ENCODE peak calls at places on chromosomes 11 and 22, in seven cellular contexts. W is left ventricle myocardium inferior, L is MM.1S, M is fibroblast of villous mesenchyme, Z is tibial nerve, J is heart right ventricle, Y is cardiac fibroblast. D is an unnamed sample.

GRCh38 chr11:36056160-36056751 is 112.4 kb downstream of the LDLRAD3 start:
- DNase-seq in Z (no peak), Y (peak), W (no peak), M (peak), J (no peak), L (no peak), D (peak)

GRCh38 chr11:1055990-1056771 is 18.5 kb upstream of the MUC2 start:
- DNase-seq in W (no peak), M (no peak), L (no peak), J (peak), Y (no peak), Z (no peak), D (no peak)

GRCh38 chr11:112697371-112697770 is 263.8 kb upstream of the NCAM1 start:
- DNase-seq in L (no peak), W (no peak), J (no peak), M (no peak), Z (no peak), Y (no peak), D (no peak)

GRCh38 chr11:114275295-114275694 is 20.9 kb upstream of the NNMT start:
- DNase-seq in W (peak), L (no peak), M (no peak), J (peak), Z (no peak), Y (no peak), D (no peak)

GRCh38 chr11:18527512-18527911 is 770 bp upstream of the TSG101 start:
- DNase-seq in Y (peak), M (peak), J (no peak), Z (no peak), W (no peak), L (peak), D (peak)

GRCh38 chr11:27296406-27296994 is 66.5 kb downstream of the CCDC34 start:
- DNase-seq in Y (peak), Z (peak), M (peak), J (no peak), W (no peak), L (peak), D (peak)

GRCh38 chr11:43278302-43278956 is 33.4 kb upstream of the API5 start:
- DNase-seq in L (peak), J (no peak), Y (peak), W (no peak), M (peak), Z (no peak), D (peak)

GRCh38 chr11:27227744-27228143 is 135.3 kb downstream of the CCDC34 start:
- DNase-seq in Z (no peak), L (no peak), J (no peak), W (no peak), Y (no peak), M (no peak), D (no peak)

GRCh38 chr22:43013355-43014061 is 1.4 kb downstream of the PACSIN2 start:
- DNase-seq in J (no peak), W (no peak), Z (no peak), Y (peak), L (no peak), M (peak), D (peak)

GRCh38 chr11:36729765-36730164 is 131.7 kb upstream of the RAG2 start:
- DNase-seq in W (no peak), Z (no peak), J (no peak), M (no peak), Y (no peak), L (no peak), D (no peak)

DNA sequence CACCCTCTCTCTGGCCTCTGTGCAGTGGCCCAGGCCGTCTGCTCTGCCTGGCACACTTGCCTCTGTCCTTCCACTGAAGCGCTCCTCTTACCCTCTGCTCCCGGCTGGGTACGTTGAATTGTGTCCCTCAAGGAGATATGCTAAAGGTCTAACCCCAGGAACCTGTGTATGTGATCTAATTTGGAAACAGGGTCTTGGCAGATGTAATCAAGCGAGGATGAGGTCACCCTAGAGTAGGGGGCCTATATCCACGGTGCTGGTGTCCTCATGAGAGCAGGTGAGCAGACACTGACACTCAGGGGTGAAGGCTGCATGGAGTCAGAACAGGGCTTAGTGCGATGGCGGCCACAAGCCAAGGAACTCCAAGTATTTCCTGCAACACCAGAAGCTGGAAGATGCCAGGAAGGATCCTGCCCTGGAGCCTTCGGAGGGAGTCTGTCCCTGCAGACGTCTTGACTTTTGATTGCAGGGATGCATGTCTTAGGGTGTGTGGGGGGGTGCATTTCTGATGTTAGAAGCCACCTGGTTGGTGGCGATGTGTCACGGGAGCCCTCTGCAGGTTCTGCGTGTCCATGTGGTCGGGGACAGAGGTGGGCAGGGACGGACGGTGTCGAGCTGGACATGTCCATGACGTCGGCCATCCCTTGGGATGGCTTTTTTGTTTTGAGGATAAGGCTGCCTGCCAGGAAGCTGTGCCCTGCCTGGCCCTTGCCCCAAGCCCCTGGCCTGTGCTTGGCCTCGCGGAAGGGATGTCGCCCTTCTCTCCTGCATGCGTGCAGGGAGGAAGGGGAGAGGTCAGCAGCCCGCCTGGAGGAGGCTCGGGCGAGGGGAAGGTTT is 68.6 kb downstream of the LRP5 start:
- DNase-seq in M (peak), L (no peak), J (peak), Z (no peak), W (peak), Y (peak), D (peak)
- TF ChIP-seq CTCF in M (no peak), L (no peak), J (peak), Z (no peak), W (peak), Y (no peak), D (no peak)

DNA sequence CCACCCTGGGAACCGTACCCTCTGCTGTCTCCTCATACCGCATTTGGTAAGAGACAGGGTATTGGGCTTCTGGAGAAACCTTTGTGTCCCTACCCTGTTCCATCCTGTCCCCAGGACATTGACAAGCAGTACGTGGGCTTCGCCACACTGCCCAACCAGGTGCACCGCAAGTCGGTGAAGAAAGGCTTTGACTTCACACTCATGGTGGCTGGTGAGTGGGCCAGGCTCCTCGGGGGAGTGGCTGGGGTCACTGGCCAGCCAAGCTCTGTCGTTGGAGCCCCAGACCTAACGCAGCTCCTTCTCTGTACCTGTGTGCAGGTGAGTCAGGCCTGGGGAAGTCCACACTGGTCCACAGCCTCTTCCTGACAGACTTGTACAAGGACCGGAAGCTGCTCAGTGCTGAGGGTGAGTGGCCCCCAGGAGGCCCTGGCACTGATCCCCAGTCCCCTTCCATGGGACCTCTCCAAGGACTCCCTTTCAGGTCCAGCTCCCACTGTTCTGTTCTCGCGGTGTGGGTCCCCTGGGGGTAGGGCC is 3.8 kb upstream of the GP1BB start:
- DNase-seq in J (peak), W (no peak), L (no peak), Y (no peak), Z (no peak), M (no peak), D (no peak)
- H3K4me3 ChIP-seq in J (peak), W (peak), L (no peak), Y (no peak), Z (no peak), M (no peak), D (peak)

DNA sequence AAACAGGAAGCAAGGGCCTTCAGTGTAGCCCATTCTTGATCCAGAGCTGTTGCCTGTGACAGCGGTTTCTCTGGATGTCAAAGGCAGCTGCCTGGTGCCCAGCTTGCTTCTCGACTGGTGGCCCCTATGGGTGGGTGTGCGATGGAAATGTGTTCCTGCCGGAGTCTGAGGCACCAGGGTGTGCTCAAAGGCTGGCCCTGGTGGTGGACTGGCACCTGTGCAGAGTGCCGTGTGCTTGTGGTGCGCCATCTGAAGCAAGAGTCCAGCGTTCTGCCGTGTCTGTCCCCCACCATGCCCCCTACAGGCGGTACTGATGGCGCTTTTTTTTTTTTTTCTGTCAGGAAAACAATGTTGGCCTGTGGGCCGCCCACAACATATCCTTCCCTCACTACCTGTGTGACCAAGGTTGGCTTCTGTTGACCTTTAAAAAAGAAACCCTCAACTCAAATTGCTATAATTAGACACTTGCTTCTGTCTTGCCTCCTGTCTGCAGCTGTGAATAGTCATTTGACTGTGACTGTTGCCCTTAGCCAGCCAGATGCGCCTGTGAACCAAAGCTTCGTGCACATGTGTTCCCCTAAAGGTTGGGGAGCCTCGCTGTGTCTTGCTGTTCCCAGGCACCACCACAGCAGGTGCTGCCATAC is 4.7 kb upstream of the RANBP1 start:
- DNase-seq in J (peak), W (peak), Y (peak), M (no peak), L (no peak), Z (no peak), D (peak)
- TF ChIP-seq CTCF in J (peak), W (peak), Y (peak), M (peak), L (peak), Z (no peak), D (peak)

GRCh38 chr11:46362146-46363030 is 15.1 kb downstream of the DGKZ start:
- DNase-seq in W (peak), M (no peak), Z (no peak), Y (no peak), L (no peak), J (peak), D (no peak)
- H3K4me3 ChIP-seq in W (peak), M (no peak), Z (no peak), Y (no peak), L (no peak), J (peak), D (no peak)